ENCODE peak calls at places on chromosomes 3 and 15, in four cellular contexts. One of them, this sample, is unnamed.

GRCh38 chr15:70237626-70238025 is 139.9 kb upstream of the TLE3 start:
- DNase-seq in iris pigment epithelial cell: no peak
- DNase-seq in amygdala: no peak
- DNase-seq in non-pigmented ciliary epithelial cell: no peak
- DNase-seq in this sample: no peak

GRCh38 chr3:112531358-112531781 is 30.4 kb downstream of the ATG3 start:
- DNase-seq in iris pigment epithelial cell: peak; percentile 52
- DNase-seq in amygdala: no peak
- DNase-seq in non-pigmented ciliary epithelial cell: no peak
- DNase-seq in this sample: no peak

GRCh38 chr15:31852933-31853332 is 177.4 kb upstream of the CHRNA7 start:
- DNase-seq in iris pigment epithelial cell: no peak
- DNase-seq in amygdala: no peak
- DNase-seq in non-pigmented ciliary epithelial cell: no peak
- DNase-seq in this sample: no peak

GRCh38 chr3:121514496-121514895 is 31.3 kb downstream of the POLQ start:
- DNase-seq in iris pigment epithelial cell: no peak
- DNase-seq in amygdala: no peak
- DNase-seq in non-pigmented ciliary epithelial cell: no peak
- DNase-seq in this sample: no peak

GRCh38 chr15:84633311-84634227 is 20.5 kb downstream of the WDR73 start:
- DNase-seq in iris pigment epithelial cell: peak; percentile 86
- DNase-seq in amygdala: peak; percentile 81
- DNase-seq in non-pigmented ciliary epithelial cell: no peak
- DNase-seq in this sample: peak; percentile 64

GRCh38 chr3:142858043-142858442 is 30.8 kb downstream of the PCOLCE2 start:
- DNase-seq in iris pigment epithelial cell: no peak
- DNase-seq in amygdala: no peak
- DNase-seq in non-pigmented ciliary epithelial cell: no peak
- DNase-seq in this sample: no peak

GRCh38 chr3:47398218-47398617 is 17.4 kb downstream of the PTPN23 start:
- DNase-seq in iris pigment epithelial cell: peak; percentile 44
- DNase-seq in amygdala: no peak
- DNase-seq in non-pigmented ciliary epithelial cell: no peak
- DNase-seq in this sample: no peak

GRCh38 chr3:104269771-104270170 is 1096.9 kb upstream of the ALCAM start:
- DNase-seq in iris pigment epithelial cell: no peak
- DNase-seq in amygdala: no peak
- DNase-seq in non-pigmented ciliary epithelial cell: no peak
- DNase-seq in this sample: no peak

This sample was measured in HS-27A.